ENCODE peak calls at places on chromosome 12, in seven cellular contexts. G, F, I, A, R, Y and H are unnamed samples.

GRCh38 chr12:101715045-101715444 is 17.6 kb downstream of the CHPT1 start:
- DNase-seq in G (no peak), F (no peak), I (no peak), A (no peak), R (no peak), Y (no peak), H (no peak)

GRCh38 chr12:2170376-2170775 is 117.6 kb downstream of the CACNA1C start:
- DNase-seq in G (no peak), F (no peak), I (no peak), A (no peak), R (no peak), Y (no peak), H (no peak)

GRCh38 chr12:93571360-93571853 is 1.1 kb upstream of the SOCS2 start:
- DNase-seq in G (no peak), F (no peak), I (peak; percentile 87), A (peak; percentile 4), R (peak; percentile 91), Y (peak; percentile 69), H (peak; percentile 50)

GRCh38 chr12:94560416-94561221 is 89.7 kb downstream of the TMCC3 start:
- DNase-seq in G (no peak), F (no peak), I (no peak), A (no peak), R (no peak), Y (peak; percentile 72), H (no peak)

GRCh38 chr12:20268121-20268732 is 100.1 kb upstream of the PDE3A start:
- DNase-seq in G (no peak), F (no peak), I (no peak), A (no peak), R (no peak), Y (no peak), H (no peak)

GRCh38 chr12:89244536-89244935 is 107.8 kb downstream of the DUSP6 start:
- DNase-seq in G (no peak), F (no peak), I (no peak), A (no peak), R (no peak), Y (peak; percentile 6), H (no peak)

GRCh38 chr12:93089805-93090569 is 160.9 kb upstream of the EEA1 start:
- DNase-seq in G (no peak), F (peak; percentile 56), I (no peak), A (no peak), R (no peak), Y (no peak), H (no peak)

GRCh38 chr12:1838994-1839365 is 18.6 kb downstream of the LRTM2 start:
- DNase-seq in G (no peak), F (no peak), I (no peak), A (no peak), R (no peak), Y (no peak), H (no peak)

GRCh38 chr12:93381183-93381975 is 3.7 kb downstream of the NUDT4 start:
- DNase-seq in G (no peak), F (no peak), I (no peak), A (no peak), R (no peak), Y (no peak), H (no peak)

GRCh38 chr12:122449317-122449716 is 26.8 kb upstream of the CLIP1 start:
- DNase-seq in G (no peak), F (peak; percentile 70), I (no peak), A (no peak), R (no peak), Y (no peak), H (peak; percentile 47)

GRCh38 chr12:1474059-1474537 is 120.3 kb downstream of the FBXL14 start:
- DNase-seq in G (no peak), F (peak; percentile 93), I (no peak), A (no peak), R (no peak), Y (no peak), H (peak; percentile 91)

GRCh38 chr12:92297932-92298681 is 152.5 kb upstream of the BTG1 start:
- DNase-seq in G (no peak), F (no peak), I (no peak), A (no peak), R (no peak), Y (peak; percentile 27), H (no peak)

GRCh38 chr12:3222935-3223334 is 145.8 kb downstream of the TSPAN9 start:
- DNase-seq in G (no peak), F (no peak), I (no peak), A (no peak), R (no peak), Y (no peak), H (no peak)

GRCh38 chr12:29589271-29589670 is 91.8 kb upstream of the OVCH1 start:
- DNase-seq in G (no peak), F (no peak), I (no peak), A (no peak), R (no peak), Y (no peak), H (no peak)

GRCh38 chr12:107372229-107372658 is 278.9 kb upstream of the CRY1 start:
- DNase-seq in G (no peak), F (no peak), I (no peak), A (no peak), R (no peak), Y (no peak), H (no peak)

GRCh38 chr12:18681818-18682217 is 56.0 kb downstream of the PLCZ1 start:
- DNase-seq in G (no peak), F (no peak), I (no peak), A (no peak), R (no peak), Y (no peak), H (no peak)

GRCh38 chr12:47156167-47156736 is 76.5 kb upstream of the AMIGO2 start:
- DNase-seq in G (no peak), F (no peak), I (no peak), A (no peak), R (peak; percentile 44), Y (no peak), H (no peak)

GRCh38 chr12:103505371-103506236 is 9.8 kb upstream of the C12orf42 start:
- DNase-seq in G (no peak), F (no peak), I (no peak), A (no peak), R (no peak), Y (peak; percentile 79), H (no peak)

GRCh38 chr12:101857043-101857558 is 20.3 kb upstream of the DRAM1 start:
- DNase-seq in G (no peak), F (peak; percentile 77), I (no peak), A (no peak), R (no peak), Y (peak; percentile 20), H (peak; percentile 51)

GRCh38 chr12:108597559-108598471 is at the start of gene TMEM119:
- DNase-seq in G (no peak), F (no peak), I (peak; percentile 48), A (no peak), R (no peak), Y (no peak), H (no peak)

GRCh38 chr12:119528241-119528640 is 65.3 kb upstream of the TMEM233 start:
- DNase-seq in G (no peak), F (no peak), I (no peak), A (no peak), R (no peak), Y (no peak), H (no peak)

GRCh38 chr12:11906284-11906935 is 164.3 kb upstream of the BCL2L14 start:
- DNase-seq in G (no peak), F (peak; percentile 49), I (no peak), A (no peak), R (no peak), Y (no peak), H (no peak)

GRCh38 chr12:98355322-98355721 is 160.1 kb upstream of the TMPO start:
- DNase-seq in G (no peak), F (peak; percentile 19), I (no peak), A (no peak), R (no peak), Y (no peak), H (no peak)

GRCh38 chr12:52615912-52616311 is 2.4 kb downstream of the KRT73 start:
- DNase-seq in G (no peak), F (no peak), I (no peak), A (no peak), R (no peak), Y (no peak), H (no peak)

GRCh38 chr12:110174373-110174996 is 50.3 kb downstream of the IFT81 start:
- DNase-seq in G (no peak), F (no peak), I (no peak), A (no peak), R (no peak), Y (no peak), H (no peak)

GRCh38 chr12:39368891-39369290 is 74.0 kb downstream of the KIF21A start:
- DNase-seq in G (no peak), F (no peak), I (no peak), A (no peak), R (no peak), Y (no peak), H (no peak)

GRCh38 chr12:125132698-125133400 is 67.6 kb downstream of the AACS start:
- DNase-seq in G (no peak), F (peak; percentile 3), I (no peak), A (no peak), R (no peak), Y (no peak), H (no peak)

GRCh38 chr12:104998423-104999346 is 12.6 kb downstream of the NOPCHAP1 start:
- DNase-seq in G (no peak), F (no peak), I (no peak), A (no peak), R (no peak), Y (no peak), H (no peak)

GRCh38 chr12:93315907-93316622 is 61.7 kb upstream of the NUDT4 start:
- DNase-seq in G (no peak), F (no peak), I (no peak), A (no peak), R (no peak), Y (no peak), H (no peak)